ENCODE peak calls at places on chromosomes 3 and 15, in ten cellular contexts. J is sigmoid colon, Q is uterus, A is body of pancreas, N is A549, U is tibial nerve, D is adrenal gland, E is right lobe of liver, S is ovary, Y is stomach. O is an unnamed sample.

GRCh38 chr3:29922990-29923746 is 642.3 kb downstream of the RBMS3 start:
- DNase-seq in J (peak; percentile 65), Q (no peak), A (peak; percentile 7), N (peak; percentile 9), U (peak; percentile 39), D (no peak), E (no peak), S (no peak), Y (no peak), O (peak; percentile 42)

GRCh38 chr15:24916305-24917009 is 38.3 kb upstream of the SNRPN start:
- DNase-seq in J (no peak), Q (no peak), A (no peak), N (no peak), U (no peak), D (no peak), E (no peak), S (no peak), Y (no peak), O (no peak)

GRCh38 chr15:34583399-34584320 is at the start of gene GOLGA8B:
- DNase-seq in J (peak; percentile 81), Q (peak; percentile 64), A (peak; percentile 87), N (peak; percentile 79), U (peak; percentile 11), D (peak; percentile 70), E (peak; percentile 85), S (peak; percentile 75), Y (peak; percentile 81), O (peak; percentile 68)

GRCh38 chr3:141367038-141367730 is 1.1 kb upstream of the ZBTB38 start:
- DNase-seq in J (peak; percentile 77), Q (peak; percentile 33), A (peak; percentile 28), N (peak; percentile 85), U (no peak), D (no peak), E (no peak), S (no peak), Y (no peak), O (no peak)

GRCh38 chr15:84772031-84772430 is 23.6 kb downstream of the ZNF592 start:
- DNase-seq in J (no peak), Q (no peak), A (no peak), N (no peak), U (no peak), D (no peak), E (no peak), S (no peak), Y (no peak), O (no peak)

GRCh38 chr3:130601662-130602061 is 84.7 kb downstream of the COL6A6 start:
- DNase-seq in J (no peak), Q (no peak), A (no peak), N (no peak), U (no peak), D (no peak), E (no peak), S (no peak), Y (no peak), O (no peak)

GRCh38 chr3:154701055-154701454 is 271.1 kb upstream of the GPR149 start:
- DNase-seq in J (no peak), Q (no peak), A (no peak), N (no peak), U (no peak), D (no peak), E (no peak), S (no peak), Y (no peak), O (no peak)

GRCh38 chr3:149448331-149448831 is 26.1 kb upstream of the TM4SF4 start:
- DNase-seq in J (no peak), Q (no peak), A (no peak), N (no peak), U (no peak), D (no peak), E (no peak), S (no peak), Y (no peak), O (no peak)

GRCh38 chr3:67090472-67090871 is 92.4 kb downstream of the KBTBD8 start:
- DNase-seq in J (no peak), Q (no peak), A (no peak), N (no peak), U (no peak), D (no peak), E (no peak), S (no peak), Y (no peak), O (no peak)

GRCh38 chr15:33561407-33561806 is 250.6 kb downstream of the RYR3 start:
- DNase-seq in J (no peak), Q (no peak), A (no peak), N (no peak), U (no peak), D (no peak), E (no peak), S (no peak), Y (no peak), O (no peak)

GRCh38 chr3:140465988-140466387 is 211.9 kb upstream of the TRIM42 start:
- DNase-seq in J (no peak), Q (no peak), A (no peak), N (no peak), U (no peak), D (no peak), E (no peak), S (no peak), Y (no peak), O (no peak)

GRCh38 chr3:94405258-94406035 is 342.6 kb downstream of the NSUN3 start:
- DNase-seq in J (no peak), Q (no peak), A (no peak), N (no peak), U (no peak), D (no peak), E (no peak), S (no peak), Y (no peak), O (no peak)

GRCh38 chr15:38793181-38793580 is 228.6 kb upstream of the RASGRP1 start:
- DNase-seq in J (no peak), Q (no peak), A (no peak), N (no peak), U (no peak), D (no peak), E (no peak), S (no peak), Y (no peak), O (no peak)

GRCh38 chr3:133362539-133362938 is 37.3 kb upstream of the BFSP2 start:
- DNase-seq in J (no peak), Q (no peak), A (no peak), N (no peak), U (no peak), D (no peak), E (no peak), S (no peak), Y (no peak), O (no peak)

GRCh38 chr15:88529021-88529630 is 17.4 kb downstream of the DET1 start:
- DNase-seq in J (no peak), Q (no peak), A (no peak), N (no peak), U (no peak), D (no peak), E (no peak), S (no peak), Y (no peak), O (no peak)

GRCh38 chr15:70097337-70098169 is at the start of gene TLE3:
- DNase-seq in J (peak; percentile 100), Q (peak; percentile 98), A (peak; percentile 100), N (peak; percentile 98), U (peak; percentile 98), D (peak; percentile 99), E (peak; percentile 100), S (peak; percentile 98), Y (peak; percentile 99), O (peak; percentile 99)

GRCh38 chr15:70098461-70099166 is 897 bp upstream of the TLE3 start:
- DNase-seq in J (peak; percentile 85), Q (peak; percentile 67), A (peak; percentile 57), N (peak; percentile 45), U (no peak), D (peak; percentile 44), E (peak; percentile 73), S (peak; percentile 75), Y (peak; percentile 67), O (no peak)

GRCh38 chr15:70099167-70099965 is 1.6 kb upstream of the TLE3 start:
- DNase-seq in J (peak; percentile 100), Q (peak; percentile 100), A (peak; percentile 100), N (peak; percentile 100), U (peak; percentile 100), D (peak; percentile 100), E (peak; percentile 100), S (peak; percentile 100), Y (peak; percentile 100), O (peak; percentile 100)

GRCh38 chr15:70096975-70097336 is 761 bp downstream of the TLE3 start:
- DNase-seq in J (no peak), Q (no peak), A (no peak), N (no peak), U (no peak), D (no peak), E (no peak), S (no peak), Y (no peak), O (no peak)

GRCh38 chr15:70098170-70098460 is 398 bp upstream of the TLE3 start:
- DNase-seq in J (no peak), Q (no peak), A (no peak), N (no peak), U (no peak), D (no peak), E (no peak), S (no peak), Y (no peak), O (no peak)
- TF ChIP-seq CTCF in J (no peak), Q (no peak), A (no peak), N (no peak), U (no peak), D (no peak), E (no peak), S (peak; percentile 0), Y (no peak), O (no peak)

GRCh38 chr15:63982381-63982854 is 63.9 kb downstream of the DAPK2 start:
- DNase-seq in J (no peak), Q (no peak), A (no peak), N (no peak), U (no peak), D (no peak), E (peak; percentile 12), S (no peak), Y (no peak), O (no peak)
- H3K4me1 ChIP-seq in J (peaks cover 14% of the 10 kb centered on the region), Q (no peaks in the 10 kb centered on the region), A (peaks cover 22% of the 10 kb centered on the region), N (peaks cover 6% of the 10 kb centered on the region), U (no peaks in the 10 kb centered on the region), D (peaks cover 5% of the 10 kb centered on the region), E (no peaks in the 10 kb centered on the region), S (peaks cover 6% of the 10 kb centered on the region), Y (peaks cover 28% of the 10 kb centered on the region), O (peaks cover 36% of the 10 kb centered on the region)

DNA sequence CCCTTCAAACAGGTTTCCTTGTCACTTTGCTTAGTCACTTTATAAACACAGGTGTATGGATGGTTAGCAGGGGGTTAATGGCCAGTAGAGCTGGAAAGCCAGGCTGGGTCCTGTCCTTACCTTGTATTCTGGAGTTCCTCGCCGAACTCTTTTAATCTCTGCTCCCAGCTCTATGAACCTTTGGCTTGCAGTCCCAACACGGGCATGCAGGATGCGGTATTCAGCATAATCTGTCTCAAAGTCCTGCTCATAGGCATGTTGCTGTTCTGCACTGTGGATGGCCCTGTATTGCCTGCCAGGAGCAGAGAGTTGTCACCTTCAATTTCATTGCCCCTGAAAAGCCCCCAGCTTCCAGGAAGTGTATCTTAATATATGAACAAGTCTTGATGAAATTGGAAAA is 2.7 kb downstream of the ELL3 start:
- DNase-seq in J (no peak), Q (no peak), A (no peak), N (no peak), U (no peak), D (no peak), E (no peak), S (no peak), Y (no peak), O (no peak)
- TF ChIP-seq POLR2A in J (no peak), Q (no peak), A (no peak), N (no peak), U (no peak), D (no peak), E (no peak), S (no peak), Y (no peak), O (no peak)

GRCh38 chr15:96540283-96540682 is 209.8 kb downstream of the NR2F2 start:
- DNase-seq in J (no peak), Q (no peak), A (no peak), N (no peak), U (no peak), D (no peak), E (no peak), S (no peak), Y (no peak), O (no peak)
- TF ChIP-seq CTCF in J (no peak), Q (no peak), A (no peak), N (no peak), U (no peak), D (no peak), E (no peak), S (no peak), Y (no peak), O (no peak)

O was measured in heart left ventricle.